ENCODE peak calls at places on chromosomes 2 and 18, in four cellular contexts. S is fibroblast of lung, W is epithelial cell of esophagus, O is HL-60. R is an unnamed sample.

GRCh38 chr2:88852753-88853402 is 161.4 kb downstream of the RPIA start:
- DNase-seq in O (no peak), W (no peak), S (no peak), R (peak)

GRCh38 chr18:3995476-3996102 is 459.5 kb downstream of the DLGAP1 start:
- DNase-seq in W (peak), O (peak), S (peak), R (no peak)

GRCh38 chr2:30334738-30335426 is 103.5 kb downstream of the LBH start:
- DNase-seq in O (no peak), W (no peak), S (no peak), R (no peak)

GRCh38 chr18:42196651-42197050 is 241.6 kb downstream of the PIK3C3 start:
- DNase-seq in S (no peak), W (no peak), O (no peak), R (no peak)

GRCh38 chr2:142682528-142682927 is 194.9 kb upstream of the KYNU start:
- DNase-seq in S (peak), W (peak), O (no peak), R (no peak)

GRCh38 chr2:227460079-227460485 is 11.9 kb upstream of the AGFG1 start:
- DNase-seq in S (peak), W (no peak), O (peak), R (no peak)

GRCh38 chr2:205245001-205245400 is 437.3 kb upstream of the NRP2 start:
- DNase-seq in O (no peak), W (no peak), S (no peak), R (no peak)

GRCh38 chr2:204051999-204052558 is 115.5 kb downstream of the ICOS start:
- DNase-seq in W (no peak), S (no peak), O (no peak), R (no peak)

GRCh38 chr2:11744631-11745394 is 1.6 kb upstream of the LPIN1 start:
- DNase-seq in S (peak), O (no peak), W (no peak), R (no peak)
- H3K4me3 ChIP-seq in S (peak), O (no peak), W (no peak), R (peak)

GRCh38 chr18:74803769-74804168 is 206.1 kb downstream of the ZNF407 start:
- DNase-seq in O (no peak), S (peak), W (no peak), R (no peak)
- H3K4me3 ChIP-seq in O (no peak), S (no peak), W (no peak), R (no peak)

GRCh38 chr2:152508446-152508845 is 173.5 kb downstream of the FMNL2 start:
- DNase-seq in S (peak), W (peak), O (no peak), R (no peak)
- H3K4me3 ChIP-seq in S (no peak), W (no peak), O (no peak), R (no peak)

GRCh38 chr2:60932954-60933353 is 51.6 kb downstream of the REL start:
- DNase-seq in W (no peak), S (no peak), O (no peak), R (no peak)
- H3K4me3 ChIP-seq in W (no peak), S (no peak), O (no peak), R (no peak)

DNA sequence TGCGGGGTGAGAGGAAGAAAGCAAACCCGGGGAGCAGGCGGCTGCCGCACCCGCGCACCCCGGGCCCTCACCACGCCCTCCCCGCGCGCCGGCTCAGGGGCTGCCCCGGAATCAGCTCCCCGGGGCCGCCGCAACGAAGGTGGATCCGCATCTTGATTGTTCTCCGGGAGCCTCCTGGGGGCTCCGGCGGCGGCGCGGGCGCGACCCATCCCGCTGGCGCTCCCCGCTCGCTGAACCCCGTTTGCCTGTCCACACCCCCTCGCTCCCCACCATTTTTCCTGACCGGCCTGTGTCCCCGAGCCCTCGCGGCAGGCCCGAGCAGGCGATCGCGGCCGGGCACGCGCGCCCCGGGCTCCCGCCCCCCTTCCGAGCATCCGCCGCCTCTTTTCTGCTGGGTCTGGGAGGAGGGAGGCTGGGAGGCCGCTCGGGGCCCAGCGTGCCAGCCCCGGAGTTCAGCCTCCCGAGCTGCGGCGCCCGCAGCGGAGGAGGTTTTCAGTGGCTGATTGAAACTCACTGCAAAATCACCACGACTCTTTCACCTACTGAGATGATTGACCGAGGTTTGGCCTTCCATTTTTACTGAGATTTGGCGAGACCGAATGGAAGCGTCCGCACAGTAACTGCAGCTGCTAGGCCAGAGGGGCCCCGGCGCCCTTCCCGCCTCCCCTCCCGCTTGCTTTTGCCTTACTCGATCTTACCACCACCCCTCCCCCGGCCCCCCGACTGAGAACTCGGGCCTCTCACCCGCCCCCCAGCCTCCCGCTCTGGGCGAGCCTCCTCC is 4.7 kb downstream of the SOX11 start:
- DNase-seq in S (peak), O (no peak), W (no peak), R (no peak)
- H3K4me3 ChIP-seq in S (peak), O (no peak), W (peak), R (peak)

DNA sequence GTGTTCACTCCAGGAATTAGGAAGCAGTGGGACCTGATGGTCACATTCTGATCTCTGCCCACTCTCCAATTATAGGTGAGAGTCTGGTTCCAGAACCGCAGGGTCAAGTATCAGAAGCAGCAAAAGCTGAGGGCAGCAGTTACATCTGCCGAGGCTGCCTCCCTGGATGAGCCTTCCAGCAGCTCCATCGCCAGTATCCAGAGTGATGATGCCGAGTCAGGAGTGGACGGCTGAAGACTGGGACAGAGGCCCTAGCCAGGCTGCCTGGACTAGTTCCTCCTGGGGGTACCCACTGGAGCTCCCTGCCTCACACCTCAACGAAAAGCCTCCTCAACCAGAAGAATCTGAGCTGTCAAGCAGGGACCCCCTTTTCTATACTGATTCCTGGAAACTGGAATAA is 3.3 kb upstream of the SMYD5 start:
- DNase-seq in O (no peak), S (no peak), W (no peak), R (no peak)
- H3K4me3 ChIP-seq in O (no peak), S (no peak), W (no peak), R (no peak)

GRCh38 chr2:96552284-96553175 is 16.0 kb downstream of the ARID5A start:
- DNase-seq in O (no peak), W (no peak), S (no peak), R (no peak)

GRCh38 chr2:96549967-96550786 is 13.6 kb downstream of the ARID5A start:
- DNase-seq in W (peak), O (no peak), S (no peak), R (no peak)

GRCh38 chr2:96549466-96549785 is 12.9 kb downstream of the ARID5A start:
- DNase-seq in S (no peak), W (no peak), O (no peak), R (no peak)

GRCh38 chr2:96551605-96552283 is 15.2 kb downstream of the ARID5A start:
- DNase-seq in O (no peak), S (no peak), W (no peak), R (no peak)

DNA sequence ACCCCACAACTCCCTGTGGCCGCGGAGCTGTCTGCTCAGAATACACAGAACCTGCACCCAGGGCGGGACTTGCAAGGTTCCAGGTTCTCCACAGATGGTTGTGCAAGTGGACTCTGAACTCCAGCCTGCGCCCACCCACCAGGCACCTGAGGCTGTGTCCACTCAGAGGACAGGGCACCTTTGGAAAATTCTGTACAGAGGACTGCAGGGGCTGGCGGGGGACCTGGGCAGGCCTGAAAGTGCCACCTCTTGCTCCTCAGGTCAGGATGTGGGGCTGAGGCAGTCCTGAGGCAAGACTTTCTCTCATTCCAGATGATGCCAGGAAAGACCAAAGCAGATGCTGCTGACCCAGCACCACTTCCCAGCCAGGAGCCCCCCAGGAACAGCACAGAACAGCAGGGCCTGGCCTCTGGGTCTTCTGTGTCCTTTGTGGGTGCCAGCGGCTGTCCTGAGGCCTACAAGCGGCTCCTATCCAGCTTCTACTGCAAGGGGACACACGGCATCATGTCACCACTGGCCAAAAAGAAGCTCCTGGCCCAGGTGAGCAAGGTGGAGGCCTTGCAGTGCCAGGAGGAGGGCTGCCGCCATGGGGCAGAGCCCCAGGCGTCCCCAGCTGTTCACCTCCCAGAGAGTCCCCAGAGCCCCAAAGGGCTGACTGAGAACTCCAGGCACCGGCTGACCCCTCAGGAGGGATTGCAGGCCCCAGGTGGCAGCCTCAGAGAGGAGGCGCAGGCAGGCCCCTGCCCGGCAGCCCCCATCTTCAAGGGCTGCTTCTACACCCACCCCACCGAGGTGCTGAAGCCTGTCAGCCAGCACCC is 14.4 kb downstream of the ARID5A start:
- DNase-seq in W (no peak), O (no peak), S (no peak), R (no peak)
- H3K4me3 ChIP-seq in W (no peak), O (no peak), S (no peak), R (peak)

GRCh38 chr18:37729715-37730114 is 164.1 kb upstream of the CELF4 start:
- DNase-seq in W (peak), O (no peak), S (no peak), R (no peak)
- H3K4me3 ChIP-seq in W (no peak), O (no peak), S (no peak), R (no peak)

DNA sequence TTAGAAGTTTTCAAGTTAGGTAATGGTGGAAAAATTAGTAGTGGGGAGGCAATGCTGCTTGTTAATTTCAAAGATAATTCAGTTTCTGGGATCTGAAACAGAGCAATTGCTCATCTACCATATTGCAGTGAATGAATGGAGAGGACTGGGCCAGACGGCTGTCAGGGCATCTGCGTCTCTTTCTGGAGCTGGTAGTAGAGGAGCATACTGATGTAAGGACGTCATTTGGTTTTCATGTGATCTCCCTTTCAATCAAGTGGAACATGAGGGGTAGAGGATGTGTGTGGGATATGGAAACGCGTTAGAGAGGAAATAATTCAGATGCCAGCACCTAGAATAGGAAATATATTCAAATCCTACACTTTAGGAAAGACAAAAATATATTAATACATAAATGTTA is 490.3 kb downstream of the ADCYAP1 start:
- DNase-seq in O (no peak), S (no peak), W (no peak), R (no peak)
- H3K4me3 ChIP-seq in O (no peak), S (no peak), W (no peak), R (no peak)

GRCh38 chr2:138277062-138277461 is 224.5 kb upstream of the SPOPL start:
- DNase-seq in S (no peak), O (no peak), W (no peak), R (no peak)
- H3K4me3 ChIP-seq in S (no peak), O (no peak), W (no peak), R (no peak)